ENCODE peak calls at places on chromosome 3, in nine cellular contexts. One of them, this sample, is unnamed.

GRCh38 chr3:127325630-127325961 is 37.8 kb upstream of the PRR20G start:
- DNase-seq in HL-60: no peak
- DNase-seq in MCF 10A: peak; percentile 63
- DNase-seq in BJ: no peak
- DNase-seq in fibroblast of lung: peak; percentile 37
- DNase-seq in uterus: no peak
- DNase-seq in tibial nerve: peak; percentile 36
- DNase-seq in lower leg skin: peak; percentile 48
- DNase-seq in fibroblast of mammary gland: peak; percentile 13
- DNase-seq in this sample: no peak

GRCh38 chr3:71862374-71863145 is 77.6 kb upstream of the PROK2 start:
- DNase-seq in HL-60: no peak
- DNase-seq in MCF 10A: no peak
- DNase-seq in BJ: no peak
- DNase-seq in fibroblast of lung: no peak
- DNase-seq in uterus: no peak
- DNase-seq in tibial nerve: no peak
- DNase-seq in lower leg skin: no peak
- DNase-seq in fibroblast of mammary gland: peak; percentile 71
- DNase-seq in this sample: no peak

GRCh38 chr3:133097214-133097613 is 59.0 kb downstream of the TMEM108 start:
- DNase-seq in HL-60: no peak
- DNase-seq in MCF 10A: no peak
- DNase-seq in BJ: no peak
- DNase-seq in fibroblast of lung: peak; percentile 88
- DNase-seq in uterus: no peak
- DNase-seq in tibial nerve: no peak
- DNase-seq in lower leg skin: no peak
- DNase-seq in fibroblast of mammary gland: peak; percentile 49
- DNase-seq in this sample: no peak

GRCh38 chr3:192501427-192501826 is 225.9 kb downstream of the FGF12 start:
- DNase-seq in HL-60: no peak
- DNase-seq in MCF 10A: no peak
- DNase-seq in BJ: no peak
- DNase-seq in fibroblast of lung: no peak
- DNase-seq in uterus: no peak
- DNase-seq in tibial nerve: no peak
- DNase-seq in lower leg skin: no peak
- DNase-seq in fibroblast of mammary gland: peak; percentile 12
- DNase-seq in this sample: no peak

GRCh38 chr3:127026661-127027060 is 43.7 kb downstream of the PLXNA1 start:
- DNase-seq in HL-60: no peak
- DNase-seq in MCF 10A: no peak
- DNase-seq in BJ: no peak
- DNase-seq in fibroblast of lung: no peak
- DNase-seq in uterus: no peak
- DNase-seq in tibial nerve: no peak
- DNase-seq in lower leg skin: no peak
- DNase-seq in fibroblast of mammary gland: no peak
- DNase-seq in this sample: no peak

GRCh38 chr3:5729852-5730251 is 542.3 kb downstream of the EDEM1 start:
- DNase-seq in HL-60: no peak
- DNase-seq in MCF 10A: no peak
- DNase-seq in BJ: no peak
- DNase-seq in fibroblast of lung: no peak
- DNase-seq in uterus: no peak
- DNase-seq in tibial nerve: no peak
- DNase-seq in lower leg skin: no peak
- DNase-seq in fibroblast of mammary gland: no peak
- DNase-seq in this sample: no peak

GRCh38 chr3:149080011-149080698 is 6.2 kb downstream of the HLTF start:
- DNase-seq in HL-60: no peak
- DNase-seq in MCF 10A: peak; percentile 38
- DNase-seq in BJ: no peak
- DNase-seq in fibroblast of lung: peak; percentile 22
- DNase-seq in uterus: no peak
- DNase-seq in tibial nerve: no peak
- DNase-seq in lower leg skin: no peak
- DNase-seq in fibroblast of mammary gland: peak; percentile 26
- DNase-seq in this sample: no peak

GRCh38 chr3:86814918-86815655 is 175.9 kb downstream of the VGLL3 start:
- DNase-seq in HL-60: no peak
- DNase-seq in MCF 10A: no peak
- DNase-seq in BJ: no peak
- DNase-seq in fibroblast of lung: peak; percentile 73
- DNase-seq in uterus: no peak
- DNase-seq in tibial nerve: no peak
- DNase-seq in lower leg skin: no peak
- DNase-seq in fibroblast of mammary gland: no peak
- DNase-seq in this sample: no peak

GRCh38 chr3:60933828-60934227 is 317.4 kb downstream of the FHIT start:
- DNase-seq in HL-60: no peak
- DNase-seq in MCF 10A: no peak
- DNase-seq in BJ: no peak
- DNase-seq in fibroblast of lung: no peak
- DNase-seq in uterus: no peak
- DNase-seq in tibial nerve: no peak
- DNase-seq in lower leg skin: no peak
- DNase-seq in fibroblast of mammary gland: no peak
- DNase-seq in this sample: no peak

GRCh38 chr3:60932669-60933068 is 318.6 kb downstream of the FHIT start:
- DNase-seq in HL-60: peak; percentile 80
- DNase-seq in MCF 10A: no peak
- DNase-seq in BJ: no peak
- DNase-seq in fibroblast of lung: peak; percentile 50
- DNase-seq in uterus: no peak
- DNase-seq in tibial nerve: no peak
- DNase-seq in lower leg skin: no peak
- DNase-seq in fibroblast of mammary gland: peak; percentile 36
- DNase-seq in this sample: no peak

GRCh38 chr3:60931452-60931851 is 319.8 kb downstream of the FHIT start:
- DNase-seq in HL-60: no peak
- DNase-seq in MCF 10A: no peak
- DNase-seq in BJ: no peak
- DNase-seq in fibroblast of lung: no peak
- DNase-seq in uterus: no peak
- DNase-seq in tibial nerve: no peak
- DNase-seq in lower leg skin: no peak
- DNase-seq in fibroblast of mammary gland: no peak
- DNase-seq in this sample: no peak

GRCh38 chr3:60932170-60932569 is 319.1 kb downstream of the FHIT start:
- DNase-seq in HL-60: no peak
- DNase-seq in MCF 10A: no peak
- DNase-seq in BJ: no peak
- DNase-seq in fibroblast of lung: no peak
- DNase-seq in uterus: no peak
- DNase-seq in tibial nerve: no peak
- DNase-seq in lower leg skin: no peak
- DNase-seq in fibroblast of mammary gland: no peak
- DNase-seq in this sample: no peak

DNA sequence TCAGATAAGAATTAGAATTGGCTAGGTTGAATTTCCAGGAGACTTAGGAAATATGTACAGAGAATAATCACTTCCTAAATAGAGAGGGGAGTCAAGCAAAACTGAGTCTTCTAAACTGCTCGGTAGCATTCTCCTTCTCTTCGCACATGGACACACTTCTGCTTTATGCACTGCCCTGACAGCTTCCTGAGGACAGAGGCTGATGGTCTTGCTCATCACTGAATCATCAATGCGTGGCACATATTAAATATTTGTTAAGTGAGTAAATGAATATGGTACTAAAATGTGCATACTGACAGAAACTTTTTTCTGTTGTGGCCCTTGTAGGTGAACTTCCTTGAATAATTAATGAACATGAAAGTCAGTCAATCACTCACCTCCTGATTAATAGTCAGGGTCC is 315.5 kb downstream of the FHIT start:
- DNase-seq in HL-60: no peak
- DNase-seq in MCF 10A: peak; percentile 61
- DNase-seq in BJ: peak; percentile 28
- DNase-seq in fibroblast of lung: peak; percentile 87
- DNase-seq in uterus: no peak
- DNase-seq in tibial nerve: no peak
- DNase-seq in lower leg skin: no peak
- DNase-seq in fibroblast of mammary gland: peak; percentile 86
- DNase-seq in this sample: no peak
- TF ChIP-seq CTCF in HL-60: no peak
- TF ChIP-seq CTCF in MCF 10A: no peak
- TF ChIP-seq CTCF in BJ: no peak
- TF ChIP-seq CTCF in fibroblast of lung: no peak
- TF ChIP-seq CTCF in uterus: no peak
- TF ChIP-seq CTCF in tibial nerve: no peak
- TF ChIP-seq CTCF in lower leg skin: no peak
- TF ChIP-seq CTCF in fibroblast of mammary gland: no peak
- TF ChIP-seq CTCF in this sample: no peak

GRCh38 chr3:156801746-156802145 is 24.4 kb upstream of the LEKR1 start:
- DNase-seq in HL-60: no peak
- DNase-seq in MCF 10A: no peak
- DNase-seq in BJ: no peak
- DNase-seq in fibroblast of lung: no peak
- DNase-seq in uterus: no peak
- DNase-seq in tibial nerve: no peak
- DNase-seq in lower leg skin: no peak
- DNase-seq in fibroblast of mammary gland: no peak
- DNase-seq in this sample: no peak
- TF ChIP-seq CTCF in HL-60: no peak
- TF ChIP-seq CTCF in MCF 10A: no peak
- TF ChIP-seq CTCF in BJ: no peak
- TF ChIP-seq CTCF in fibroblast of lung: no peak
- TF ChIP-seq CTCF in uterus: no peak
- TF ChIP-seq CTCF in tibial nerve: no peak
- TF ChIP-seq CTCF in lower leg skin: no peak
- TF ChIP-seq CTCF in fibroblast of mammary gland: no peak
- TF ChIP-seq CTCF in this sample: no peak

GRCh38 chr3:69423756-69424155 is 37.9 kb upstream of the FRMD4B start:
- DNase-seq in HL-60: no peak
- DNase-seq in MCF 10A: no peak
- DNase-seq in BJ: no peak
- DNase-seq in fibroblast of lung: no peak
- DNase-seq in uterus: no peak
- DNase-seq in tibial nerve: no peak
- DNase-seq in lower leg skin: no peak
- DNase-seq in fibroblast of mammary gland: no peak
- DNase-seq in this sample: no peak

GRCh38 chr3:69425249-69425648 is 39.4 kb upstream of the FRMD4B start:
- DNase-seq in HL-60: peak; percentile 26
- DNase-seq in MCF 10A: peak; percentile 62
- DNase-seq in BJ: no peak
- DNase-seq in fibroblast of lung: peak; percentile 21
- DNase-seq in uterus: no peak
- DNase-seq in tibial nerve: peak; percentile 20
- DNase-seq in lower leg skin: no peak
- DNase-seq in fibroblast of mammary gland: peak; percentile 50
- DNase-seq in this sample: no peak

GRCh38 chr3:69428657-69429255 is 42.9 kb upstream of the FRMD4B start:
- DNase-seq in HL-60: no peak
- DNase-seq in MCF 10A: no peak
- DNase-seq in BJ: no peak
- DNase-seq in fibroblast of lung: no peak
- DNase-seq in uterus: no peak
- DNase-seq in tibial nerve: no peak
- DNase-seq in lower leg skin: no peak
- DNase-seq in fibroblast of mammary gland: no peak
- DNase-seq in this sample: no peak

GRCh38 chr3:69426291-69426690 is 40.4 kb upstream of the FRMD4B start:
- DNase-seq in HL-60: no peak
- DNase-seq in MCF 10A: no peak
- DNase-seq in BJ: no peak
- DNase-seq in fibroblast of lung: no peak
- DNase-seq in uterus: no peak
- DNase-seq in tibial nerve: no peak
- DNase-seq in lower leg skin: no peak
- DNase-seq in fibroblast of mammary gland: no peak
- DNase-seq in this sample: no peak

DNA sequence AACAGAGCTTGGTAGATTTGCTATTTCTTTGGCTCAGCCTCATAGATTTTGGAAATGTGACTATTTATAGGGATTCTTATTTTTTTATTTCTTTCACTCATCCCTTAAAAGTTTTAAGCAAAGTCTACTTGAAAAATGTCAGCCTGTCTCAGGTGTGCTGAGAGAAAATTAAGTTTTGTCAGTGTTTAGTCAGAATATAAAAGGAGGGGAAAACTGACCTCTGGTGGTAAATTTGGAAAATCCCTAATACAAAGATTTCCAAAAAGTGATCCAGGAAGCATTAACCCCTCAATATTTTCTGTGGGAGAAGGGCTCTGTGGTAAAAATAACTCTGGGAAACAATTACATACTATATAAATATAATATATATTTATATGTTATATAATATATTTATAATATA is 41.0 kb upstream of the FRMD4B start:
- DNase-seq in HL-60: no peak
- DNase-seq in MCF 10A: no peak
- DNase-seq in BJ: no peak
- DNase-seq in fibroblast of lung: no peak
- DNase-seq in uterus: no peak
- DNase-seq in tibial nerve: no peak
- DNase-seq in lower leg skin: no peak
- DNase-seq in fibroblast of mammary gland: no peak
- DNase-seq in this sample: no peak
- TF ChIP-seq CTCF in HL-60: no peak
- TF ChIP-seq CTCF in MCF 10A: no peak
- TF ChIP-seq CTCF in BJ: peak; percentile 11
- TF ChIP-seq CTCF in fibroblast of lung: peak; percentile 27
- TF ChIP-seq CTCF in uterus: no peak
- TF ChIP-seq CTCF in tibial nerve: no peak
- TF ChIP-seq CTCF in lower leg skin: no peak
- TF ChIP-seq CTCF in fibroblast of mammary gland: peak; percentile 29
- TF ChIP-seq CTCF in this sample: no peak

GRCh38 chr3:541328-541727 is 344.8 kb downstream of the CHL1 start:
- DNase-seq in HL-60: no peak
- DNase-seq in MCF 10A: no peak
- DNase-seq in BJ: no peak
- DNase-seq in fibroblast of lung: no peak
- DNase-seq in uterus: peak; percentile 65
- DNase-seq in tibial nerve: no peak
- DNase-seq in lower leg skin: no peak
- DNase-seq in fibroblast of mammary gland: no peak
- DNase-seq in this sample: no peak

GRCh38 chr3:536417-536813 is 339.9 kb downstream of the CHL1 start:
- DNase-seq in HL-60: no peak
- DNase-seq in MCF 10A: no peak
- DNase-seq in BJ: no peak
- DNase-seq in fibroblast of lung: no peak
- DNase-seq in uterus: no peak
- DNase-seq in tibial nerve: no peak
- DNase-seq in lower leg skin: no peak
- DNase-seq in fibroblast of mammary gland: no peak
- DNase-seq in this sample: no peak

DNA sequence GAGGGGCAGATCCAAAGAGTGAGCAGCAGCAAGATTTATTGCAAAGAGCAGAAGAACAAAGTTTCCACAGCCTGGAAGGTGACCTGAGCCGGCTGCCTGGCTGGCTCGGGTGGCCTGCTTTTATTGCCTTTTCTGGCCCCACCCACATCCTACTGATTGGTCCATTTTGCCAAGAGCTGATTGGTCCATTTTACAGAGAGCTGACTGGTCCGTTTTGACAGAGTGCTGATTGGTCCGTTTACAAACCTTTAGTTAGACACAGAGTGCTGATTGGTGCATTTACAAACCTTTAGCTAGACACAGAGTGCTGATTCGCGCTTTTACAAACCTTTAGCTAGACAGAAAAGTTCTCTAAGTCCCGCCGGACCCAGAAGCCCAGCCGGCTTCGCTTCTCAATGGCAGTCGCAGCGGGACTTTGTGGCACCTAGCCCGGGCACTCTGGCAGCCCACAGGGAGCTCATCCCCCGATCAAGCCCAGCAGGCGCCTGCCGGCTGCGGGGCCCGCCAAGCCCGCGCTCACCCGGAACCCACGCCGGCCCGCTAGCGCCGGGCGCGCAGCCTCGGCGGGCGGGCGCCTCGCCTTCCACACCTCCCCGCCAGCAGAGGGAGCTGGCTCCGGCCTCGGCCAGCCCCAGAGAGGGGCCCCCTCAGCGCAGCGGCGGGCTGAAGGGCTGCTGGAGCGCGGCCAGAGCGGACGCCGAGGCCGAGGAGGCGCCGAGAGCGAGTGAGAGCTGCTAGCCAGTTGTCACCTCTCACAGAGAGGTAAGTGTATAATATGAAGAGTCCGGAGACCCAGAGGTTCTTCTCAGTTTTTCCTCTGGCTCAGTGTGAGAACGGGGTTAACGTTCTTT is 339.2 kb downstream of the CHL1 start:
- DNase-seq in HL-60: no peak
- DNase-seq in MCF 10A: no peak
- DNase-seq in BJ: no peak
- DNase-seq in fibroblast of lung: peak; percentile 10
- DNase-seq in uterus: no peak
- DNase-seq in tibial nerve: no peak
- DNase-seq in lower leg skin: no peak
- DNase-seq in fibroblast of mammary gland: peak; percentile 22
- DNase-seq in this sample: no peak
- TF ChIP-seq CTCF in HL-60: no peak
- TF ChIP-seq CTCF in MCF 10A: no peak
- TF ChIP-seq CTCF in BJ: no peak
- TF ChIP-seq CTCF in fibroblast of lung: peak; percentile 21
- TF ChIP-seq CTCF in uterus: no peak
- TF ChIP-seq CTCF in tibial nerve: no peak
- TF ChIP-seq CTCF in lower leg skin: no peak
- TF ChIP-seq CTCF in fibroblast of mammary gland: no peak
- TF ChIP-seq CTCF in this sample: no peak

This sample was measured in omental fat pad.